ENCODE peak calls at places on chromosomes 16 and 17, in eight cellular contexts. J, Z, M, E, Y, W, T and U are unnamed samples.

GRCh38 chr17:29760279-29760721 is 137.6 kb upstream of the CORO6 start:
- DNase-seq in J (peak; percentile 74), Z (peak; percentile 54), M (no peak), E (no peak), Y (no peak), W (no peak), T (peak; percentile 38), U (no peak)

GRCh38 chr16:5928476-5929055 is 831.0 kb upstream of the EEF2KMT start:
- DNase-seq in J (no peak), Z (no peak), M (no peak), E (no peak), Y (no peak), W (no peak), T (no peak), U (no peak)

GRCh38 chr17:64537488-64537887 is 30.7 kb downstream of the CEP95 start:
- DNase-seq in J (peak; percentile 58), Z (no peak), M (no peak), E (no peak), Y (no peak), W (no peak), T (no peak), U (no peak)

GRCh38 chr16:8581923-8582580 is 8.3 kb downstream of the TMEM114 start:
- DNase-seq in J (no peak), Z (no peak), M (no peak), E (peak; percentile 39), Y (no peak), W (peak; percentile 64), T (no peak), U (no peak)

GRCh38 chr16:78045865-78046581 is 23.7 kb downstream of the CLEC3A start:
- DNase-seq in J (peak; percentile 85), Z (peak; percentile 49), M (peak; percentile 43), E (peak; percentile 69), Y (peak; percentile 78), W (peak; percentile 36), T (no peak), U (peak; percentile 92)

GRCh38 chr16:49615606-49616005 is 240.3 kb downstream of the ZNF423 start:
- DNase-seq in J (no peak), Z (no peak), M (no peak), E (no peak), Y (peak; percentile 62), W (no peak), T (no peak), U (peak; percentile 75)

GRCh38 chr17:33642002-33642401 is 348.9 kb upstream of the ASIC2 start:
- DNase-seq in J (no peak), Z (no peak), M (no peak), E (no peak), Y (no peak), W (no peak), T (no peak), U (no peak)

GRCh38 chr17:39794249-39794970 is 56.7 kb downstream of the GRB7 start:
- DNase-seq in J (no peak), Z (no peak), M (no peak), E (no peak), Y (no peak), W (no peak), T (peak; percentile 19), U (no peak)

GRCh38 chr16:72021043-72021442 is 12.5 kb downstream of the DHODH start:
- DNase-seq in J (no peak), Z (no peak), M (no peak), E (no peak), Y (no peak), W (no peak), T (no peak), U (no peak)

GRCh38 chr17:78315355-78316114 is 44.3 kb downstream of the SOCS3 start:
- DNase-seq in J (peak; percentile 100), Z (peak; percentile 83), M (peak; percentile 93), E (peak; percentile 75), Y (peak; percentile 95), W (peak; percentile 45), T (peak; percentile 33), U (peak; percentile 88)

GRCh38 chr16:46404028-46404427 is 217.2 kb downstream of the SHCBP1 start:
- DNase-seq in J (no peak), Z (no peak), M (no peak), E (no peak), Y (no peak), W (no peak), T (no peak), U (no peak)

GRCh38 chr16:75682308-75682707 is 5.5 kb upstream of the CPHXL2 start:
- DNase-seq in J (no peak), Z (no peak), M (no peak), E (no peak), Y (no peak), W (no peak), T (no peak), U (peak; percentile 66)

GRCh38 chr17:64403881-64404460 is 13.3 kb upstream of the PECAM1 start:
- DNase-seq in J (no peak), Z (no peak), M (no peak), E (no peak), Y (peak; percentile 58), W (no peak), T (no peak), U (no peak)

GRCh38 chr17:17505610-17506171 is 9.5 kb upstream of the RASD1 start:
- DNase-seq in J (no peak), Z (no peak), M (no peak), E (no peak), Y (no peak), W (no peak), T (no peak), U (no peak)

GRCh38 chr16:69494993-69495392 is 70.6 kb downstream of the CYB5B start:
- DNase-seq in J (no peak), Z (no peak), M (peak; percentile 42), E (no peak), Y (no peak), W (no peak), T (no peak), U (no peak)
- TF ChIP-seq CTCF in J (peak; percentile 52), Z (peak; percentile 34), M (peak; percentile 16), E (no peak), Y (no peak), W (peak; percentile 7), T (no peak), U (peak; percentile 30)

DNA sequence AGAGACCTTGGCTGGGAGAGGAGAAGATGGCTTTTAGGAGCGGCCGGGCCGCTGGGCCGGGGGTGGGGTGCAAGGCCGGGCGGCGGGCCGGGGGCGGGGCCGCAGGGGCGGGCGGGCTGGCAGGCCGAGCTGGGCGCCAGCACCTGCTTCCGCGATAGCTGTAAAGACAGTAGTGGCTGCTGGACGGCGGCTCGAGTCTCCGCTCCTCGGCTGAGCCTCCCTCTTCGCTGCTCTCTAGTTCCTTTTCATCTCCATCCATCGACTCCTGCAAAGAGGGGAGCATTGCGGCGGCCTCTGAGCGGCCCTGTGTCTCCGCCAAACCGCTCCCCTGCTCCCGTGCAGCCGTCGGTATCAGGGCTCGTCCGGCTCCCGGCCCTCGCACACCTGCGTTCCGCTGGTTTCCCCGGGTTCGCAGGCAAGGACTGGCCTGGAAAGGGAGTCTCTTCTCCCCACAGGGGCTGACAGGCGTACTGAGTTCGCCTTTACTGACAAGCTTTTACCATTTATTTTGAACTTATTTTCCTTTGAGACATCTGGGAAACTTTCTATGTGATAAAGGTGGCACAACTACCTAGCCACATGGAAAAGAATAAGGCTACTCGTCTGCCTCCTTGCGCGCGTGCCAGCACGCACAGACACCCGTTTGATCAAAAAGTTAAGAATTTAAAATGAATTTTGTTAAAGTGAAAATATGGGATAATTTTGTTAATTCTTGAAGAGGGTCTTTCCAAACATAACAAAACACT is at the start of gene C17orf75:
- DNase-seq in J (peak; percentile 94), Z (peak; percentile 75), M (peak; percentile 85), E (peak; percentile 73), Y (peak; percentile 84), W (peak; percentile 80), T (peak; percentile 71), U (peak; percentile 89)
- TF ChIP-seq CTCF in J (no peak), Z (no peak), M (no peak), E (no peak), Y (no peak), W (peak; percentile 17), T (no peak), U (no peak)

DNA sequence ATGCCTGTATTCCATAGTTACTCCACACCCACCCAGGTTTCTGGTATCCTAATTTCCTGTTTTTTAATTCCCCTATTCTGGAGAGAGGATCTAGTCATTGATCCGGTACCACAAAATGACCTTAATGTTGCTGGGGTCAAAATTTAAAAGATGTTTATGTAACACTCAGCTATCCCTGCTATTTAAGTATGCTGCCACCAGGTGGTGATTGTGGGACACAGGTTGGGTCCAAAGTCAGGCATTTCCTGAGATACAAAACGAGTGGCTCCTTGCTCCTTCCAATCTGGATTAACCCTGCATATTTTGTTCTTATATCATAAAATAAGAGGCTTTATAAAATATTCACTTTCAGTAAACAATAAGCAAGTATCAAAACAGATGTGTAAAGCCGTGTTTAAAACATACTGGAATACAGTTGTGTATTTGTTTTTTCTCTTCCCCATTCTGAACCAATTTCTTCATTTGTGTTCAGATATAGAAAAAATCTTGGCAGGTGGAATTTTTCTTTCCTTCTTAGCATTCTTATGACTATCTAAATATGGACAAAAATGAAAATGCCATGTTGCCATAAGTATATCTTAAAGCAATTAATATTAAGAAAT is 16.3 kb downstream of the HS3ST4 start:
- DNase-seq in J (no peak), Z (no peak), M (peak; percentile 39), E (peak; percentile 23), Y (no peak), W (no peak), T (no peak), U (no peak)
- TF ChIP-seq CTCF in J (no peak), Z (peak; percentile 15), M (peak; percentile 27), E (peak; percentile 25), Y (no peak), W (peak; percentile 11), T (peak; percentile 24), U (no peak)

GRCh38 chr17:2043785-2044184 is 2.0 kb downstream of the OVCA2 start:
- DNase-seq in J (peak; percentile 95), Z (peak; percentile 88), M (peak; percentile 89), E (no peak), Y (no peak), W (no peak), T (no peak), U (no peak)

GRCh38 chr17:2040942-2041560 is 771 bp upstream of the OVCA2 start:
- DNase-seq in J (no peak), Z (no peak), M (no peak), E (no peak), Y (no peak), W (no peak), T (no peak), U (no peak)

GRCh38 chr17:2041561-2042354 is at the start of gene OVCA2:
- DNase-seq in J (peak; percentile 98), Z (peak; percentile 89), M (peak; percentile 95), E (peak; percentile 95), Y (peak; percentile 94), W (peak; percentile 95), T (peak; percentile 97), U (peak; percentile 99)

GRCh38 chr17:2044263-2044894 is 2.6 kb downstream of the OVCA2 start:
- DNase-seq in J (no peak), Z (no peak), M (no peak), E (no peak), Y (no peak), W (no peak), T (no peak), U (no peak)

DNA sequence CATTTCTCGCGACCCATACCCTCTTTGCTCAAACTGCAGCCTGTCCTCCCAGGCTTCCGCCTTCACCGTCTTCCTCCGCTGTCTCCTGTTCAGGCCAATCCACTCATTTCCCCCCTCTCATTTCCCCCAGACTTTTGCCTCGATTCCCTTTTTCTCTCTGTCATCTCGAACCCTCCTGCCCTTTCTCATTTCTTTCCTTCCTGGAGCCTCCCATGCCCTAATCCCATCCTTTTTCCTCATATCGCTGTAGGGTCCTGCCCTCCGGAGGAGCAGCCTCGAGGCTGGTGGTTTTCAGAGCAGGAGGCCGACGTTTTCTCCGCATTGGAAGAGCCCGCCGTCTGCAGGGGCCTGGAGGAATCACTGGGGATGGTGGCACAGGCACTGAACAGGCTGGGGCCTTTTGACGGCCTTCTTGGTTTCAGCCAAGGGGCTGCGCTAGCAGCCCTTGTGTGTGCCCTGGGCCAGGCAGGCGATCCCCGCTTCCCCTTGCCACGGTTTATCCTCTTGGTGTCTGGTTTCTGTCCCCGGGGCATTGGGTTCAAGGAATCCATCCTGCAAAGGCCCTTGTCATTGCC is 620 bp downstream of the OVCA2 start:
- DNase-seq in J (peak; percentile 91), Z (no peak), M (no peak), E (no peak), Y (no peak), W (no peak), T (no peak), U (no peak)
- TF ChIP-seq CTCF in J (no peak), Z (peak; percentile 40), M (peak; percentile 30), E (no peak), Y (no peak), W (no peak), T (no peak), U (peak; percentile 34)